ENCODE peak calls at places on chromosome 5, in four cellular contexts. O, G, U and K are unnamed samples.

GRCh38 chr5:92394935-92395334 is 1011.8 kb upstream of the ARRDC3 start:
- DNase-seq in U (no peak), O (no peak), G (no peak), K (no peak)

GRCh38 chr5:127979475-127979874 is 104.1 kb upstream of the SLC12A2 start:
- DNase-seq in O (no peak), G (no peak), U (no peak), K (no peak)

GRCh38 chr5:14463629-14464028 is 118.0 kb upstream of the OTULINL start:
- DNase-seq in O (no peak), U (peak), G (no peak), K (no peak)

GRCh38 chr5:171316258-171317121 is 7.4 kb downstream of the TLX3 start:
- DNase-seq in U (no peak), G (no peak), O (no peak), K (no peak)

GRCh38 chr5:89817841-89818240 is 591.7 kb downstream of the CETN3 start:
- DNase-seq in G (no peak), O (no peak), U (no peak), K (no peak)

GRCh38 chr5:59126665-59127354 is 543.9 kb downstream of the RAB3C start:
- DNase-seq in G (no peak), U (no peak), O (no peak), K (no peak)

GRCh38 chr5:133861161-133861737 is 107.2 kb downstream of the C5orf15 start:
- DNase-seq in O (no peak), U (no peak), G (no peak), K (no peak)

GRCh38 chr5:150517272-150518152 is 9.6 kb downstream of the NDST1 start:
- DNase-seq in O (no peak), G (peak), U (peak), K (no peak)

GRCh38 chr5:77211691-77212047 is 1.2 kb downstream of the PDE8B start:
- DNase-seq in O (no peak), U (no peak), G (no peak), K (no peak)

GRCh38 chr5:109126481-109126880 is 283.3 kb downstream of the PJA2 start:
- DNase-seq in O (no peak), G (no peak), U (no peak), K (no peak)

GRCh38 chr5:176365663-176366574 is 632 bp downstream of the ARL10 start:
- DNase-seq in U (peak), G (peak), O (peak), K (peak)

GRCh38 chr5:149128023-149128875 is 13.0 kb upstream of the ABLIM3 start:
- DNase-seq in O (peak), U (peak), G (no peak), K (no peak)